ENCODE peak calls at places on chromosomes 16 and 17, in seven cellular contexts. A is heart left ventricle, C is cardiac fibroblast, L is ovary, J is adrenal gland, M is fibroblast of pulmonary artery, E is cardiac muscle cell. P is an unnamed sample.

GRCh38 chr16:85479972-85480726 is 133.0 kb upstream of the GSE1 start:
- DNase-seq in A (no peak), C (no peak), L (no peak), J (no peak), M (no peak), E (no peak), P (no peak)

GRCh38 chr16:80570106-80570478 is 29.3 kb downstream of the DYNLRB2 start:
- DNase-seq in A (no peak), C (peak), L (no peak), J (no peak), M (peak), E (peak), P (peak)

GRCh38 chr17:83013779-83014117 is 65.7 kb upstream of the METRNL start:
- DNase-seq in A (no peak), C (no peak), L (no peak), J (no peak), M (no peak), E (no peak), P (no peak)

GRCh38 chr16:66523861-66524354 is 26.0 kb downstream of the TK2 start:
- DNase-seq in A (no peak), C (peak), L (no peak), J (no peak), M (peak), E (peak), P (peak)

GRCh38 chr16:69761983-69762842 is at the start of gene WWP2:
- DNase-seq in A (peak), C (peak), L (peak), J (peak), M (peak), E (peak), P (peak)

GRCh38 chr16:77171750-77172635 is 19.0 kb upstream of the MON1B start:
- DNase-seq in A (no peak), C (peak), L (no peak), J (peak), M (peak), E (peak), P (peak)

GRCh38 chr17:73592079-73592415 is 52.2 kb downstream of the SDK2 start:
- DNase-seq in A (no peak), C (no peak), L (no peak), J (no peak), M (no peak), E (no peak), P (no peak)

GRCh38 chr17:18038149-18038850 is 668 bp downstream of the ATPAF2 start:
- DNase-seq in A (no peak), C (no peak), L (no peak), J (no peak), M (no peak), E (no peak), P (peak)

GRCh38 chr17:66417300-66417719 is 114.9 kb downstream of the PRKCA start:
- DNase-seq in A (no peak), C (no peak), L (no peak), J (no peak), M (no peak), E (no peak), P (no peak)

GRCh38 chr17:82370471-82371332 is 863 bp upstream of the UTS2R start:
- DNase-seq in A (no peak), C (no peak), L (no peak), J (no peak), M (no peak), E (peak), P (peak)

GRCh38 chr16:52471650-52472370 is 75.1 kb downstream of the TOX3 start:
- DNase-seq in A (no peak), C (no peak), L (no peak), J (no peak), M (peak), E (peak), P (no peak)
- TF ChIP-seq CTCF in A (no peak), C (no peak), L (no peak), J (no peak), M (no peak), E (no peak), P (no peak)

GRCh38 chr16:24488045-24488444 is 51.3 kb upstream of the RBBP6 start:
- DNase-seq in A (no peak), C (no peak), L (no peak), J (no peak), M (no peak), E (no peak), P (no peak)

GRCh38 chr16:24478401-24478800 is 61.0 kb upstream of the RBBP6 start:
- DNase-seq in A (no peak), C (no peak), L (no peak), J (no peak), M (no peak), E (no peak), P (no peak)

DNA sequence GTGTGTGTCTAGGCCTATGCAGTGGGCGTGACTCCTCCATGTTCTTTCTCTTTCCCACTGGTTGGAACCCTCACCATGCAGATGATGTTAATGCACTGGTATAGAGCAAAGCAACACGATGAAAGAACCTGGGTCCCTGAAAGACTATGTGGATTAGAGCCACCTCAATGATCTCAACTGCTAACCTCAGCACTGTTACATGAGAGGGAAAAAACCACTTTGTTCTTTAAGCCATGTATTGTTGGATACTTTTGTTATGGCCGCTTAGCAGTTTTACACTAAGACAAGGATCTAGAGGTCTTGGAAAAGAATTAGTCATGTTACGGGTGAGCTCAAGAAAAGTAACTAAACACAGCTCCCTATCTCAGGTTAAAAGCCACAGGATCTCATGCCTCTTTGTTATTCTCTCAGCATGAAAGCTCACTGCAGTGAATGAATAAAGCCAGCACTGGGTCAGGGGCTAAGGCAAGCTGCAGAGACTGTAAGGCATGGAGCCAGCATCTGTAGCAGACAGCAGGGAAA is 56.6 kb upstream of the RBBP6 start:
- DNase-seq in A (no peak), C (no peak), L (no peak), J (no peak), M (no peak), E (no peak), P (no peak)
- H3K4me3 ChIP-seq in A (no peak), C (no peak), L (no peak), J (no peak), M (no peak), E (no peak), P (no peak)

DNA sequence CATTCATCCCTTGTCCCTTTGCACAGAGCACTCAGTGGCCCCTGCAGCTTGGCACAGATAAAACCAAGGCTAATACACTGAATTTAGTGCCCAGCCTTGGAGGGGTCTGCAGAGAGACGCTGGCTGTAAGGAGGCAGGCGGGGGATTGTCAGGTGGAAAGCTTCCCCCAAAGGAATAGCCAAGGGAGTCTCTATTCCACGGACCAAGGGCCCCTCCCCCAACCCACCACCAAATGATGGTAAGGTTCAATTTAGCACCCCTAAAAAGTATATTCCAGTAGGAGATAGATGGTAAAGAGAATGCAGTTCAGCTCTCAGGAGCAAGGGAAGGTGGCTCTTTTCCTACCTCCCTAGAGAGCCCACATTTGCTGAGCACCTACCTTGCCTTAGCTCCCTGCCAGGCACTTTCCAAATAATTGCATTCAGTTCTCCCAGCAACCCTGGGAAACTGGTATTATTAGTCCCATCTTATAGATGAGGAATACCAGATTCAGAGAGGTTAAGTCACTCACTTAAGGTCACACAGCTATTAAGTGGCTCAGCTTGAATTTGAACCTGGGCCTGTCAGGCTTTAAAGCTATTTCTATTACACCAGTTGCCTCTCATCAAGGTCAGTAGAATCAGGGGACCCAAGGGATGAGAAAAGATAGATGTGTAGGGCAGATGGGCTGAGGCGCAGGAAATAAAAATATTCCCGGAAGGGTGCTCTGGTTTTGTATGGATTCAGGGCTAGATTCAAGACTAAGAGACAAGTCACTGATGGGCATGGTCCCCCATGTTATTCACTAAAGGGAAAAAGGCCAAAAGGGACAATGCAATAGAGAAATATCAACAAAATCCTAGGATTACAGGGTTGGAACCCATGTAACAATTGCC is 20.0 kb upstream of the ZFHX3 start:
- DNase-seq in A (no peak), C (no peak), L (no peak), J (no peak), M (no peak), E (no peak), P (no peak)
- TF ChIP-seq CTCF in A (no peak), C (no peak), L (no peak), J (no peak), M (no peak), E (no peak), P (no peak)

GRCh38 chr16:49754495-49755290 is 101.2 kb downstream of the ZNF423 start:
- DNase-seq in A (no peak), C (peak), L (peak), J (no peak), M (peak), E (peak), P (no peak)
- H3K4me3 ChIP-seq in A (no peak), C (peak), L (peak), J (no peak), M (peak), E (peak), P (no peak)